ENCODE peak calls at places on chromosomes 1 and 21, in five cellular contexts. One of them, this sample, is unnamed.

GRCh38 chr1:44632511-44633072 is 41.7 kb downstream of the TMEM53 start:
- DNase-seq in tibial artery: no peak
- DNase-seq in cardiac muscle cell: peak; percentile 22
- DNase-seq in IMR-90: peak; percentile 32
- DNase-seq in astrocyte: no peak
- DNase-seq in this sample: no peak

GRCh38 chr1:246907472-246907871 is 24.3 kb downstream of the AHCTF1 start:
- DNase-seq in tibial artery: no peak
- DNase-seq in cardiac muscle cell: peak; percentile 79
- DNase-seq in IMR-90: peak; percentile 72
- DNase-seq in astrocyte: peak; percentile 55
- DNase-seq in this sample: no peak

GRCh38 chr1:38133304-38133703 is 86.7 kb upstream of the POU3F1 start:
- DNase-seq in tibial artery: no peak
- DNase-seq in cardiac muscle cell: no peak
- DNase-seq in IMR-90: no peak
- DNase-seq in astrocyte: no peak
- DNase-seq in this sample: no peak

GRCh38 chr21:38244885-38245869 is 11.6 kb upstream of the KCNJ15 start:
- DNase-seq in tibial artery: no peak
- DNase-seq in cardiac muscle cell: peak; percentile 93
- DNase-seq in IMR-90: peak; percentile 98
- DNase-seq in astrocyte: peak; percentile 100
- DNase-seq in this sample: no peak

GRCh38 chr1:13498553-13498952 is 15.2 kb downstream of the LRRC38 start:
- DNase-seq in tibial artery: no peak
- DNase-seq in cardiac muscle cell: no peak
- DNase-seq in IMR-90: no peak
- DNase-seq in astrocyte: no peak
- DNase-seq in this sample: no peak

GRCh38 chr1:20111452-20111851 is 7.9 kb downstream of the PLA2G2D start:
- DNase-seq in tibial artery: no peak
- DNase-seq in cardiac muscle cell: no peak
- DNase-seq in IMR-90: no peak
- DNase-seq in astrocyte: no peak
- DNase-seq in this sample: no peak

GRCh38 chr1:36400825-36401601 is 3.3 kb upstream of the LSM10 start:
- DNase-seq in tibial artery: peak; percentile 89
- DNase-seq in cardiac muscle cell: peak; percentile 72
- DNase-seq in IMR-90: peak; percentile 18
- DNase-seq in astrocyte: no peak
- DNase-seq in this sample: peak; percentile 24

GRCh38 chr1:42922687-42923366 is 35.8 kb downstream of the SLC2A1 start:
- DNase-seq in tibial artery: peak; percentile 71
- DNase-seq in cardiac muscle cell: peak; percentile 59
- DNase-seq in IMR-90: peak; percentile 69
- DNase-seq in astrocyte: peak; percentile 60
- DNase-seq in this sample: peak; percentile 43

GRCh38 chr1:20194224-20194623 is 7.9 kb upstream of the PLA2G2C start:
- DNase-seq in tibial artery: no peak
- DNase-seq in cardiac muscle cell: no peak
- DNase-seq in IMR-90: no peak
- DNase-seq in astrocyte: no peak
- DNase-seq in this sample: no peak

GRCh38 chr1:222893255-222893654 is 78.4 kb downstream of the DISP1 start:
- DNase-seq in tibial artery: no peak
- DNase-seq in cardiac muscle cell: no peak
- DNase-seq in IMR-90: no peak
- DNase-seq in astrocyte: no peak
- DNase-seq in this sample: no peak

GRCh38 chr1:30887485-30888315 is 20.9 kb downstream of the SDC3 start:
- DNase-seq in tibial artery: no peak
- DNase-seq in cardiac muscle cell: no peak
- DNase-seq in IMR-90: peak; percentile 73
- DNase-seq in astrocyte: peak; percentile 84
- DNase-seq in this sample: no peak

GRCh38 chr1:178168535-178168934 is 74.6 kb downstream of the RASAL2 start:
- DNase-seq in tibial artery: no peak
- DNase-seq in cardiac muscle cell: peak; percentile 49
- DNase-seq in IMR-90: peak; percentile 77
- DNase-seq in astrocyte: peak; percentile 74
- DNase-seq in this sample: no peak

GRCh38 chr1:184773762-184774320 is 19.2 kb upstream of the EDEM3 start:
- DNase-seq in tibial artery: no peak
- DNase-seq in cardiac muscle cell: no peak
- DNase-seq in IMR-90: no peak
- DNase-seq in astrocyte: no peak
- DNase-seq in this sample: no peak

GRCh38 chr1:184770176-184770575 is 15.5 kb upstream of the EDEM3 start:
- DNase-seq in tibial artery: no peak
- DNase-seq in cardiac muscle cell: no peak
- DNase-seq in IMR-90: no peak
- DNase-seq in astrocyte: no peak
- DNase-seq in this sample: no peak

GRCh38 chr1:184768467-184768866 is 13.8 kb upstream of the EDEM3 start:
- DNase-seq in tibial artery: no peak
- DNase-seq in cardiac muscle cell: no peak
- DNase-seq in IMR-90: no peak
- DNase-seq in astrocyte: no peak
- DNase-seq in this sample: no peak

GRCh38 chr1:184771190-184771691 is 16.6 kb upstream of the EDEM3 start:
- DNase-seq in tibial artery: no peak
- DNase-seq in cardiac muscle cell: no peak
- DNase-seq in IMR-90: no peak
- DNase-seq in astrocyte: no peak
- DNase-seq in this sample: no peak

DNA sequence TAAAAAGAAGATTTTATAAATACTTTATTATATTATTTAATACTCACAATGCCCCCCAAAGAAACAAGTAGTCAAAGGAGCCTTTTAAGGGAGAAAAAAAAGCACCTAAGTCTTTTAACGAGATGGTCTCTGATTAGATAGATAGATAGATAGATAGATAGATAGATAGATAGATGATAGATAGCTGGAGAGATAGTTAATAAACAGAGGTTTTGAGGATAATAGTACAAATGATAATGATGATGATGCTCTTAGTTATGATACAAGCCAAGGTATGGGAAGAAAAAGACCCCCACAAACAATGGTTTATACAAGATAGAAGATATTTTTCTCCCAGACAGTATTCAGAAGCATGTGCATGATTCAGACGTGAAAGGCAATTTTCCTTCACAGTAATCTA is 14.6 kb upstream of the EDEM3 start:
- DNase-seq in tibial artery: no peak
- DNase-seq in cardiac muscle cell: no peak
- DNase-seq in IMR-90: no peak
- DNase-seq in astrocyte: no peak
- DNase-seq in this sample: no peak
- H3K27ac ChIP-seq in tibial artery: no peak overlapping the region
- H3K27ac ChIP-seq in cardiac muscle cell: no peak overlapping the region
- H3K27ac ChIP-seq in IMR-90: no peak overlapping the region
- H3K27ac ChIP-seq in astrocyte: no peak overlapping the region
- H3K27ac ChIP-seq in this sample: no peak overlapping the region

GRCh38 chr1:14775434-14775833 is 176.9 kb downstream of the KAZN start:
- DNase-seq in tibial artery: no peak
- DNase-seq in cardiac muscle cell: no peak
- DNase-seq in IMR-90: no peak
- DNase-seq in astrocyte: no peak
- DNase-seq in this sample: no peak
- H3K27ac ChIP-seq in tibial artery: no peak overlapping the region
- H3K27ac ChIP-seq in cardiac muscle cell: no peak overlapping the region
- H3K27ac ChIP-seq in IMR-90: no peak overlapping the region
- H3K27ac ChIP-seq in astrocyte: no peak overlapping the region
- H3K27ac ChIP-seq in this sample: no peak overlapping the region

GRCh38 chr1:119815361-119815760 is 4.1 kb upstream of the REG4 start:
- DNase-seq in tibial artery: no peak
- DNase-seq in cardiac muscle cell: no peak
- DNase-seq in IMR-90: peak; percentile 75
- DNase-seq in astrocyte: peak; percentile 79
- DNase-seq in this sample: no peak
- H3K27ac ChIP-seq in tibial artery: no peak overlapping the region
- H3K27ac ChIP-seq in cardiac muscle cell: no peak overlapping the region
- H3K27ac ChIP-seq in IMR-90: no peak overlapping the region
- H3K27ac ChIP-seq in astrocyte: no peak overlapping the region
- H3K27ac ChIP-seq in this sample: no peak overlapping the region

GRCh38 chr1:8711873-8712412 is 105.5 kb downstream of the RERE start:
- DNase-seq in tibial artery: no peak
- DNase-seq in cardiac muscle cell: no peak
- DNase-seq in IMR-90: no peak
- DNase-seq in astrocyte: no peak
- DNase-seq in this sample: no peak
- H3K27ac ChIP-seq in tibial artery: peak overlapping the region; percentile 57
- H3K27ac ChIP-seq in cardiac muscle cell: peak overlapping the region; percentile 89
- H3K27ac ChIP-seq in IMR-90: peak overlapping the region; percentile 39
- H3K27ac ChIP-seq in astrocyte: peak overlapping the region; percentile 90
- H3K27ac ChIP-seq in this sample: peak overlapping the region; percentile 29

GRCh38 chr1:151820940-151821339 is 10.7 kb downstream of the RORC start:
- DNase-seq in tibial artery: no peak
- DNase-seq in cardiac muscle cell: no peak
- DNase-seq in IMR-90: no peak
- DNase-seq in astrocyte: no peak
- DNase-seq in this sample: no peak

GRCh38 chr1:151823175-151823574 is 8.4 kb downstream of the RORC start:
- DNase-seq in tibial artery: no peak
- DNase-seq in cardiac muscle cell: no peak
- DNase-seq in IMR-90: no peak
- DNase-seq in astrocyte: no peak
- DNase-seq in this sample: no peak

GRCh38 chr1:151819951-151820623 is 11.5 kb downstream of the RORC start:
- DNase-seq in tibial artery: no peak
- DNase-seq in cardiac muscle cell: no peak
- DNase-seq in IMR-90: no peak
- DNase-seq in astrocyte: no peak
- DNase-seq in this sample: no peak

GRCh38 chr1:151825204-151825603 is 6.4 kb downstream of the RORC start:
- DNase-seq in tibial artery: no peak
- DNase-seq in cardiac muscle cell: no peak
- DNase-seq in IMR-90: no peak
- DNase-seq in astrocyte: no peak
- DNase-seq in this sample: no peak

GRCh38 chr1:151822404-151822803 is 9.2 kb downstream of the RORC start:
- DNase-seq in tibial artery: no peak
- DNase-seq in cardiac muscle cell: no peak
- DNase-seq in IMR-90: no peak
- DNase-seq in astrocyte: no peak
- DNase-seq in this sample: no peak
- H3K27ac ChIP-seq in tibial artery: no peak overlapping the region
- H3K27ac ChIP-seq in cardiac muscle cell: no peak overlapping the region
- H3K27ac ChIP-seq in IMR-90: no peak overlapping the region
- H3K27ac ChIP-seq in astrocyte: no peak overlapping the region
- H3K27ac ChIP-seq in this sample: no peak overlapping the region

DNA sequence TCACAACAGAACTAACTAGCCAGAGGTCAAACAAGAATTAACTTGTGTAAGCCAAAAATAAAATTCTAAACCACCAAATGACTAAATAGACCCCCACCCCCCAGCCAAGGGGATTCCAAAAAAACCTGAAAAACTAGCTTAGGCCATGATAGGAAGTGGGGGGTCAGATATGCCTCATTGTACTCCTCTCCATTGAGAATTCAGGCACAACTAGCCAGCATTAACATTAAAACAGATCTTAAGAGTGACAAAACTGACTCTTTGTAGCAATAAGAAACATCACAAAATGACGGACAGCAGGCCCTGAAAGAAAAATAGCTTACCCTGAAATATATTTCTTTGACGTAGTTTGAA is 103.0 kb upstream of the ETV3 start:
- DNase-seq in tibial artery: no peak
- DNase-seq in cardiac muscle cell: no peak
- DNase-seq in IMR-90: no peak
- DNase-seq in astrocyte: no peak
- DNase-seq in this sample: no peak
- H3K27ac ChIP-seq in tibial artery: no peak overlapping the region
- H3K27ac ChIP-seq in cardiac muscle cell: no peak overlapping the region
- H3K27ac ChIP-seq in IMR-90: no peak overlapping the region
- H3K27ac ChIP-seq in astrocyte: no peak overlapping the region
- H3K27ac ChIP-seq in this sample: no peak overlapping the region

DNA sequence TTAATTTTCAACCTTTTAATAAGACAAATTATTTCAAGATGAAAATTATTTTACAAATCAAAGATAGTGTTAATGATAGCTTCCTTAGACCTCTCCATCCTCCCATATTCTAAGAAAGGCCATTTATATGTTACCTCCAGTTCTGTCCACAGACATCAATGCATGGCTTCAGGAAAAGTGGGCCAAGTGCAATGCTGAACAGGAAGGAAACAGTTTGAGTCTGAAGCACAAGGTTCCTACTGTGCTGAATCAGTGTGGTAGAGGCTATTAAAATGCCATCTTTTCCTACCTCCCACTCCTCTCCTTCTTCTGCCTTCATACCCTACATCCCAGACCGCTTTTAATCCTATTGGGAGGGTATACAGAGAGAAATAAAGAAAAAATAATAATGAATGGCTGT is 62.7 kb upstream of the C1orf105 start:
- DNase-seq in tibial artery: no peak
- DNase-seq in cardiac muscle cell: no peak
- DNase-seq in IMR-90: no peak
- DNase-seq in astrocyte: no peak
- DNase-seq in this sample: no peak
- H3K27ac ChIP-seq in tibial artery: peak overlapping the region; percentile 70
- H3K27ac ChIP-seq in cardiac muscle cell: no peak overlapping the region
- H3K27ac ChIP-seq in IMR-90: peak overlapping the region; percentile 57
- H3K27ac ChIP-seq in astrocyte: peak overlapping the region; percentile 96
- H3K27ac ChIP-seq in this sample: no peak overlapping the region

DNA sequence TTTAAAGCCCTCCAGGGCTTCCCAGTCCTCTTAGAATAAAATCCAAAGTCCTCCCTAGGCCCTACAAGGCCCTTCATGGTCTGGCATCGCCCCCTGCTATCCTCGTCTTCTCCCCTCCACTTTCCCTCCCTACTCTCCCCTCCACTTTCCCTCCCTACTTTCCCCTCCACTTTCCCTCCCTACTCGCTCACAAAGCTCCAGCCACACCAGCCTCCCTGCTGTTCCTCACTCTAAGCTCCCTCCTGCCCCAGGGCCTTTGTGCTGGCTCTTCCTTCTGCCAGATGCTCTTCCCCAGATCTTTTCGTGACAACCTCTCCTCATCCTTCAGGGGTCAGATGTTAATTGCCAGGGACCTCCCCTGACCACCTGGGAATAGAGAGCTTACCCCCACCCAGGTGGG is 12.8 kb downstream of the ARHGEF19 start:
- DNase-seq in tibial artery: no peak
- DNase-seq in cardiac muscle cell: no peak
- DNase-seq in IMR-90: no peak
- DNase-seq in astrocyte: no peak
- DNase-seq in this sample: no peak
- H3K27ac ChIP-seq in tibial artery: no peak overlapping the region
- H3K27ac ChIP-seq in cardiac muscle cell: no peak overlapping the region
- H3K27ac ChIP-seq in IMR-90: no peak overlapping the region
- H3K27ac ChIP-seq in astrocyte: no peak overlapping the region
- H3K27ac ChIP-seq in this sample: no peak overlapping the region

GRCh38 chr1:204974326-204974725 is 68.7 kb upstream of the CNTN2 start:
- DNase-seq in tibial artery: no peak
- DNase-seq in cardiac muscle cell: no peak
- DNase-seq in IMR-90: no peak
- DNase-seq in astrocyte: no peak
- DNase-seq in this sample: no peak

GRCh38 chr1:204970897-204971296 is 72.1 kb upstream of the CNTN2 start:
- DNase-seq in tibial artery: no peak
- DNase-seq in cardiac muscle cell: no peak
- DNase-seq in IMR-90: no peak
- DNase-seq in astrocyte: no peak
- DNase-seq in this sample: no peak

GRCh38 chr1:204972461-204972860 is 70.6 kb upstream of the CNTN2 start:
- DNase-seq in tibial artery: no peak
- DNase-seq in cardiac muscle cell: no peak
- DNase-seq in IMR-90: no peak
- DNase-seq in astrocyte: no peak
- DNase-seq in this sample: no peak

GRCh38 chr1:204973449-204973848 is 69.6 kb upstream of the CNTN2 start:
- DNase-seq in tibial artery: no peak
- DNase-seq in cardiac muscle cell: no peak
- DNase-seq in IMR-90: no peak
- DNase-seq in astrocyte: no peak
- DNase-seq in this sample: no peak

GRCh38 chr1:204971700-204972336 is 71.2 kb upstream of the CNTN2 start:
- DNase-seq in tibial artery: no peak
- DNase-seq in cardiac muscle cell: peak; percentile 75
- DNase-seq in IMR-90: peak; percentile 63
- DNase-seq in astrocyte: peak; percentile 77
- DNase-seq in this sample: no peak
- H3K27ac ChIP-seq in tibial artery: no peak overlapping the region
- H3K27ac ChIP-seq in cardiac muscle cell: no peak overlapping the region
- H3K27ac ChIP-seq in IMR-90: no peak overlapping the region
- H3K27ac ChIP-seq in astrocyte: no peak overlapping the region
- H3K27ac ChIP-seq in this sample: no peak overlapping the region

This sample was measured in substantia nigra.